ENCODE peak calls at places on chromosomes 3 and 15, in ten cellular contexts. F, J, R, D, Z, E, P, Y, K and V are unnamed samples.

GRCh38 chr3:46208167-46208704 is at the start of gene CCR1:
- DNase-seq in Y (peak; percentile 61), J (no peak), F (no peak), K (no peak), R (peak; percentile 10), Z (peak; percentile 52), E (no peak), P (no peak), D (peak; percentile 62), V (peak; percentile 51)

GRCh38 chr15:90701880-90702630 is 15.1 kb upstream of the BLM start:
- DNase-seq in E (peak; percentile 39), J (no peak), K (no peak), R (no peak), Y (no peak), F (no peak), P (no peak), Z (no peak), D (no peak), V (peak; percentile 33)

GRCh38 chr3:129305592-129306091 is 27.0 kb downstream of the HMCES start:
- DNase-seq in F (peak; percentile 85), E (peak; percentile 87), D (peak; percentile 85), Y (no peak), K (peak; percentile 96), Z (no peak), P (peak; percentile 93), J (no peak), R (peak; percentile 83), V (peak; percentile 81)

GRCh38 chr3:8822141-8822540 is 52.7 kb upstream of the OXTR start:
- DNase-seq in E (no peak), D (no peak), J (no peak), Z (no peak), R (peak; percentile 74), F (no peak), K (no peak), P (no peak), Y (no peak), V (no peak)

GRCh38 chr3:171862993-171863521 is 19.9 kb downstream of the TMEM212 start:
- DNase-seq in F (no peak), P (peak; percentile 43), E (no peak), J (no peak), Y (no peak), K (no peak), Z (no peak), R (peak; percentile 50), D (no peak), V (no peak)

GRCh38 chr3:1462916-1463315 is 370.1 kb downstream of the CNTN6 start:
- DNase-seq in K (no peak), R (no peak), P (no peak), E (no peak), J (no peak), D (no peak), Y (no peak), Z (no peak), F (no peak), V (no peak)

GRCh38 chr15:85879334-85880163 is 84.8 kb upstream of the KLHL25 start:
- DNase-seq in D (no peak), Z (peak; percentile 33), Y (no peak), J (no peak), E (no peak), F (no peak), P (no peak), K (no peak), R (no peak), V (no peak)

GRCh38 chr15:38598749-38599148 is 34.1 kb upstream of the RASGRP1 start:
- DNase-seq in F (no peak), K (no peak), Z (no peak), P (no peak), E (no peak), J (no peak), Y (no peak), D (no peak), R (no peak), V (no peak)

GRCh38 chr3:49925485-49925884 is 4.1 kb downstream of the MON1A start:
- DNase-seq in R (no peak), J (no peak), E (no peak), F (no peak), D (no peak), K (no peak), P (no peak), Z (no peak), Y (no peak), V (no peak)
- H3K4me1 ChIP-seq in R (peaks cover 8% of the 10 kb centered on the region), J (peaks cover 12% of the 10 kb centered on the region), E (no peaks in the 10 kb centered on the region), F (peaks cover 18% of the 10 kb centered on the region), D (peaks cover 26% of the 10 kb centered on the region), K (peaks cover 15% of the 10 kb centered on the region), P (peaks cover 3% of the 10 kb centered on the region), Z (no peaks in the 10 kb centered on the region), Y (peaks cover 21% of the 10 kb centered on the region), V (peaks cover 25% of the 10 kb centered on the region)

GRCh38 chr3:57983734-57984518 is 24.3 kb upstream of the FLNB start:
- DNase-seq in Z (peak; percentile 98), D (peak; percentile 70), E (peak; percentile 88), K (peak; percentile 78), R (peak; percentile 95), J (no peak), F (peak; percentile 32), P (peak; percentile 61), Y (peak; percentile 52), V (peak; percentile 49)
- H3K27ac ChIP-seq in Z (peak overlapping the region; percentile 79), D (no peak overlapping the region), E (peak overlapping the region; percentile 10), K (no peak overlapping the region), R (peak overlapping the region; percentile 65), J (no peak overlapping the region), F (no peak overlapping the region), P (no peak overlapping the region), Y (no peak overlapping the region), V (peak overlapping the region; percentile 62)

DNA sequence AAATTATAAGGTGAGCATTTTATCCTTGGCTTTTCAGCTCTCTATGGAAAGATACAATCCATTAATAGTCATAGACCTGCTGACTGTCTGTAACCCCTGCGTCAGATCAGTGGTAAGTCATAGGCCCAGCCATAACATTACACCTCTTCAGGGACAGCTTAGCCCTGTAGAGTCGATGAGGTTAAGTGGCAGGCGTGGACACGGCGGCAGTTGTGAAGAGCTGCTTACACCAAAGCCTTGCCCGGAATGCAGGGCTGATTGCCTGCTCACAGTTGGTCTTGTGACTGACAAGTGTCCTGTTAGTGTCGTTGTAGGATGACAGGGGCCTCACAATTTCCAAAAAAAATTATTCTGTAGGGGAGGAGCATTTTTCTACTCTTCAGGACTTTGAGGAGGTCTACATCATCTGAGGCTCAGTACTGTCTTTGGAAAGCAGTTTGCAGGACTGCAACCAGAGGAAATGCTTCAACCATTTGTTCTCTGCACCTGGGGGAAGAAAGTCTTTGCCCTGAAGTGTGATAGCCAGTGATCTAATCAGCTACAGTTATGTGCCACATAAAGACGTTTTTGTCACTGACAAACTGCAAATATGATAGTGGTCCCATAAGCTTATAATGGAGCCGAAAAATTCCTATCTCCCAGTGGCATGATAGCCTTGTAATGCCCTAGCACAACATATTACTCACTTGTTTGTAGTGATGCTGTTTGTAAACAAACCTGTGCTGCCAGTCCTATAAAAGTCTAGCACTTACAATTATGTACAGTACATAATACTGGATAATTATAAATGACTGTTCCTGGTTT is 14.9 kb upstream of the SELENOT start:
- DNase-seq in R (no peak), Y (no peak), E (no peak), P (no peak), F (no peak), K (no peak), D (peak; percentile 57), Z (no peak), J (no peak), V (peak; percentile 51)
- H3K36me3 ChIP-seq in R (peaks cover 10% of the 10 kb centered on the region), Y (peaks cover 11% of the 10 kb centered on the region), E (no peaks in the 10 kb centered on the region), P (no peaks in the 10 kb centered on the region), F (peaks cover 7% of the 10 kb centered on the region), K (peaks cover 26% of the 10 kb centered on the region), D (peaks cover 2% of the 10 kb centered on the region), Z (no peaks in the 10 kb centered on the region), J (peaks cover 20% of the 10 kb centered on the region), V (peaks cover 27% of the 10 kb centered on the region)

GRCh38 chr3:188711898-188712256 is 459.9 kb upstream of the TPRG1 start:
- DNase-seq in P (no peak), K (no peak), Y (no peak), E (no peak), J (no peak), D (no peak), R (no peak), Z (no peak), F (no peak), V (no peak)

GRCh38 chr3:188706599-188706998 is 465.2 kb upstream of the TPRG1 start:
- DNase-seq in D (no peak), J (no peak), K (no peak), F (no peak), Y (no peak), Z (no peak), E (no peak), R (peak; percentile 43), P (no peak), V (no peak)

GRCh38 chr3:188706176-188706575 is 465.6 kb upstream of the TPRG1 start:
- DNase-seq in F (no peak), Z (no peak), J (no peak), K (no peak), P (no peak), D (no peak), R (peak; percentile 56), Y (no peak), E (no peak), V (no peak)

GRCh38 chr3:188712257-188712924 is 459.4 kb upstream of the TPRG1 start:
- DNase-seq in Z (no peak), J (no peak), P (no peak), F (no peak), Y (no peak), R (peak; percentile 92), E (no peak), K (no peak), D (no peak), V (no peak)

GRCh38 chr3:188707396-188708288 is 464.1 kb upstream of the TPRG1 start:
- DNase-seq in Y (no peak), Z (no peak), K (no peak), R (peak; percentile 25), F (no peak), E (peak; percentile 53), J (no peak), P (no peak), D (no peak), V (no peak)
- H3K4me1 ChIP-seq in Y (no peaks in the 10 kb centered on the region), Z (no peaks in the 10 kb centered on the region), K (peaks cover 8% of the 10 kb centered on the region), R (peaks cover 14% of the 10 kb centered on the region), F (peaks cover 60% of the 10 kb centered on the region), E (peaks cover 12% of the 10 kb centered on the region), J (no peaks in the 10 kb centered on the region), P (peaks cover 6% of the 10 kb centered on the region), D (peaks cover 3% of the 10 kb centered on the region), V (peaks cover 20% of the 10 kb centered on the region)

DNA sequence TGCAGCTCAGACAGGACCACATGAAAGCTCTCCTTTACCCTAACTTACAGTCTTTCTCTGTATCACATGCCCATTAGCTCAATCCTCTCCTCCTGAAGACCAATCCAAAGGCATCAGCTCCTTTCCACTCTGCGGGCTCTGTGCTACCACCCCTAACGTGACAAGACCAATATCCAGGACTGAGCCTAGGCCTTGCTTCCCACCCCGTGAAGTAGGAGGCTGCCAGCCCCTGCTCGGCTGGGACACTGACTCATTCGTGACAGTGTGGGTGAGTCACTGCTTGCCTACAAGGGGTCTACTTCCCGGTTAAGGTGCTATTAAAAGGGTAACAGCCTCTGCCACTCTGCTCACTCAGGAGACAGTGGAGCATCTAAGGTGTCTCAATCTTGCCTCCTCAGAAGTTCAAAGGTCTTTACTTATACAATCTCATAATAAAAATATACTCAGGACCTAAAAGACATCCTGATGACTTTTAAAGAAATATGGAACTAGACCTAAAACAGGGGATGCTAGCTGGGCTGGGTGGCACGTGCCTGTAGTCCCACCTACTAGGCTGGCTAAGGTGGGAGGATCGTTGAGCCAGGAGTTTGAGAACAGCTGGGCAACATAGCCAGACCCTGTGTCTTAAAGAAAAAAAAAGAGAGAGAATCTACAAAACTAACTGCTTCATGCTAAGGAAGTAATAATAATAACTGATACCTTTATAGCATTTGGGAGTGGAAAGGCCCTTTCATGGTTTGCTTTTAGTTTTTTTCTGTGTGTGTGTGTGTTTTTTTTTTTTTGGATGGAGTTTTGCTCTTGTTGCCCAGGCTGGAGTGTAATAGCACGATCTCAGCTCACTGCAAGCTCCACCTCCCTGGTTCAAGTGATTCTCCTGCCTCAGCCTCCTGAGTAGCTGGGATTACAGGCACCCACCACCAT is 55.0 kb downstream of the TMEM44 start:
- DNase-seq in E (peak; percentile 75), P (no peak), K (peak; percentile 90), J (no peak), Y (no peak), Z (peak; percentile 13), F (peak; percentile 45), D (no peak), R (peak; percentile 96), V (no peak)
- H3K27ac ChIP-seq in E (peak overlapping the region; percentile 75), P (no peak overlapping the region), K (peak overlapping the region; percentile 59), J (no peak overlapping the region), Y (no peak overlapping the region), Z (peak overlapping the region; percentile 27), F (peak overlapping the region; percentile 61), D (no peak overlapping the region), R (peak overlapping the region; percentile 75), V (peak overlapping the region; percentile 69)